ENCODE peak calls at places on chromosomes 7 and 10, in six cellular contexts. One of them, this sample, is unnamed.

GRCh38 chr7:77416621-77417371 is 647 bp upstream of the GSAP start:
- DNase-seq in non-pigmented ciliary epithelial cell: no peak
- DNase-seq in NCI-H1694: no peak
- DNase-seq in Daoy: no peak
- DNase-seq in ELR: peak
- DNase-seq in lower leg skin: no peak
- DNase-seq in this sample: no peak

GRCh38 chr10:48589266-48589665 is 15.6 kb downstream of the ARHGAP22 start:
- DNase-seq in non-pigmented ciliary epithelial cell: peak
- DNase-seq in NCI-H1694: no peak
- DNase-seq in Daoy: peak
- DNase-seq in ELR: peak
- DNase-seq in lower leg skin: peak
- DNase-seq in this sample: no peak

GRCh38 chr7:48718731-48719387 is 205.5 kb upstream of the CDC14C start:
- DNase-seq in non-pigmented ciliary epithelial cell: no peak
- DNase-seq in NCI-H1694: no peak
- DNase-seq in Daoy: no peak
- DNase-seq in ELR: no peak
- DNase-seq in lower leg skin: no peak
- DNase-seq in this sample: no peak

GRCh38 chr7:85025312-85025756 is 161.5 kb downstream of the SEMA3D start:
- DNase-seq in non-pigmented ciliary epithelial cell: no peak
- DNase-seq in NCI-H1694: no peak
- DNase-seq in Daoy: peak
- DNase-seq in ELR: peak
- DNase-seq in lower leg skin: peak
- DNase-seq in this sample: no peak

GRCh38 chr7:158263110-158263963 is 324.3 kb downstream of the PTPRN2 start:
- DNase-seq in non-pigmented ciliary epithelial cell: no peak
- DNase-seq in NCI-H1694: no peak
- DNase-seq in Daoy: no peak
- DNase-seq in ELR: no peak
- DNase-seq in lower leg skin: no peak
- DNase-seq in this sample: no peak

GRCh38 chr10:122142652-122143237 is 128.4 kb upstream of the BTBD16 start:
- DNase-seq in non-pigmented ciliary epithelial cell: no peak
- DNase-seq in NCI-H1694: no peak
- DNase-seq in Daoy: no peak
- DNase-seq in ELR: peak
- DNase-seq in lower leg skin: no peak
- DNase-seq in this sample: no peak

GRCh38 chr7:154789404-154789803 is 213.5 kb downstream of the PAXIP1 start:
- DNase-seq in non-pigmented ciliary epithelial cell: no peak
- DNase-seq in NCI-H1694: no peak
- DNase-seq in Daoy: peak
- DNase-seq in ELR: no peak
- DNase-seq in lower leg skin: peak
- DNase-seq in this sample: no peak

GRCh38 chr10:52895066-52895465 is 122.5 kb upstream of the MBL2 start:
- DNase-seq in non-pigmented ciliary epithelial cell: no peak
- DNase-seq in NCI-H1694: no peak
- DNase-seq in Daoy: no peak
- DNase-seq in ELR: no peak
- DNase-seq in lower leg skin: no peak
- DNase-seq in this sample: no peak

GRCh38 chr7:25586513-25586912 is 358.2 kb upstream of the NPVF start:
- DNase-seq in non-pigmented ciliary epithelial cell: no peak
- DNase-seq in NCI-H1694: no peak
- DNase-seq in Daoy: no peak
- DNase-seq in ELR: no peak
- DNase-seq in lower leg skin: no peak
- DNase-seq in this sample: no peak

GRCh38 chr10:74293686-74294365 is 142.8 kb downstream of the ADK start:
- DNase-seq in non-pigmented ciliary epithelial cell: no peak
- DNase-seq in NCI-H1694: no peak
- DNase-seq in Daoy: no peak
- DNase-seq in ELR: peak
- DNase-seq in lower leg skin: no peak
- DNase-seq in this sample: no peak

GRCh38 chr10:99938563-99938962 is 71.2 kb downstream of the DNMBP start:
- DNase-seq in non-pigmented ciliary epithelial cell: no peak
- DNase-seq in NCI-H1694: no peak
- DNase-seq in Daoy: no peak
- DNase-seq in ELR: peak
- DNase-seq in lower leg skin: no peak
- DNase-seq in this sample: no peak

GRCh38 chr10:117535045-117535751 is 7.3 kb upstream of the EMX2 start:
- DNase-seq in non-pigmented ciliary epithelial cell: no peak
- DNase-seq in NCI-H1694: no peak
- DNase-seq in Daoy: peak
- DNase-seq in ELR: no peak
- DNase-seq in lower leg skin: peak
- DNase-seq in this sample: no peak

GRCh38 chr10:20688797-20689544 is 208.1 kb downstream of the NEBL start:
- DNase-seq in non-pigmented ciliary epithelial cell: no peak
- DNase-seq in NCI-H1694: no peak
- DNase-seq in Daoy: no peak
- DNase-seq in ELR: no peak
- DNase-seq in lower leg skin: no peak
- DNase-seq in this sample: no peak

GRCh38 chr10:123614888-123615287 is 51.3 kb upstream of the GPR26 start:
- DNase-seq in non-pigmented ciliary epithelial cell: no peak
- DNase-seq in NCI-H1694: no peak
- DNase-seq in Daoy: peak
- DNase-seq in ELR: peak
- DNase-seq in lower leg skin: peak
- DNase-seq in this sample: no peak